ENCODE peak calls at places on chromosome 3, in seven cellular contexts. R, N, W, A, S, E and I are unnamed samples.

GRCh38 chr3:41092791-41093190 is 106.5 kb upstream of the CTNNB1 start:
- DNase-seq in S (no peak), W (no peak), E (no peak), A (no peak), N (no peak), R (no peak), I (no peak)

GRCh38 chr3:195129644-195130492 is 141.1 kb downstream of the XXYLT1 start:
- DNase-seq in N (no peak), A (no peak), R (no peak), S (no peak), E (peak; percentile 75), W (no peak), I (peak; percentile 52)

GRCh38 chr3:264394-265156 is 68.0 kb downstream of the CHL1 start:
- DNase-seq in E (peak; percentile 97), W (no peak), R (no peak), N (no peak), A (peak; percentile 78), S (no peak), I (peak; percentile 50)

GRCh38 chr3:31166249-31166885 is 271.9 kb upstream of the GADL1 start:
- DNase-seq in S (peak; percentile 42), W (no peak), E (peak; percentile 84), A (peak; percentile 36), N (no peak), R (no peak), I (peak; percentile 39)

GRCh38 chr3:150936693-150937092 is 31.5 kb upstream of the MINDY4B start:
- DNase-seq in R (no peak), N (no peak), A (no peak), S (no peak), E (no peak), W (no peak), I (no peak)

GRCh38 chr3:53844262-53845102 is 1.7 kb downstream of the CHDH start:
- DNase-seq in W (no peak), R (no peak), S (no peak), E (no peak), A (no peak), N (no peak), I (no peak)

GRCh38 chr3:163916596-163917560 is 1161.4 kb downstream of the SI start:
- DNase-seq in E (no peak), S (peak; percentile 35), R (peak; percentile 3), A (no peak), W (no peak), N (no peak), I (peak; percentile 72)

GRCh38 chr3:167102071-167102470 is 278.0 kb downstream of the ZBBX start:
- DNase-seq in E (no peak), W (peak; percentile 54), S (peak; percentile 77), N (peak; percentile 54), A (no peak), R (no peak), I (no peak)

GRCh38 chr3:138452491-138452890 is 18.1 kb downstream of the ESYT3 start:
- DNase-seq in N (no peak), W (peak; percentile 29), R (no peak), E (no peak), S (no peak), A (no peak), I (peak; percentile 54)

GRCh38 chr3:79820089-79820488 is 52.3 kb upstream of the ROBO1 start:
- DNase-seq in W (no peak), N (no peak), A (no peak), E (no peak), S (no peak), R (no peak), I (no peak)

GRCh38 chr3:172303941-172304558 is 144.2 kb downstream of the GHSR start:
- DNase-seq in N (no peak), E (no peak), S (peak; percentile 29), R (no peak), W (no peak), A (no peak), I (no peak)

GRCh38 chr3:12944849-12945248 is 103.5 kb upstream of the RPL32 start:
- DNase-seq in R (no peak), A (no peak), E (no peak), N (no peak), S (no peak), W (no peak), I (peak; percentile 39)

GRCh38 chr3:150078983-150079739 is 108.5 kb upstream of the PFN2 start:
- DNase-seq in A (peak; percentile 86), N (no peak), E (peak; percentile 95), S (no peak), R (no peak), W (no peak), I (peak; percentile 70)

GRCh38 chr3:72628065-72628464 is 220.2 kb downstream of the SHQ1 start:
- DNase-seq in S (peak; percentile 18), A (no peak), N (no peak), W (no peak), R (no peak), E (no peak), I (peak; percentile 98)

GRCh38 chr3:79604681-79605080 is 163.1 kb downstream of the ROBO1 start:
- DNase-seq in W (no peak), S (no peak), E (no peak), R (no peak), A (no peak), N (no peak), I (peak; percentile 1)

GRCh38 chr3:123396171-123397049 is 52.5 kb downstream of the ADCY5 start:
- DNase-seq in S (no peak), W (no peak), N (no peak), R (no peak), E (no peak), A (no peak), I (peak; percentile 94)

GRCh38 chr3:179196098-179196497 is 47.9 kb downstream of the PIK3CA start:
- DNase-seq in A (peak; percentile 67), R (no peak), W (no peak), S (no peak), E (peak; percentile 89), N (no peak), I (no peak)

GRCh38 chr3:16866447-16867025 is 18.2 kb upstream of the PLCL2 start:
- DNase-seq in R (no peak), E (no peak), A (peak; percentile 23), W (no peak), S (no peak), N (no peak), I (no peak)

GRCh38 chr3:24674261-24674660 is 179.6 kb upstream of the THRB start:
- DNase-seq in S (peak; percentile 26), R (no peak), E (no peak), A (no peak), N (no peak), W (no peak), I (no peak)

GRCh38 chr3:152307829-152308474 is 39.2 kb downstream of the MBNL1 start:
- DNase-seq in A (peak; percentile 45), S (peak; percentile 21), E (peak; percentile 66), R (no peak), N (no peak), W (no peak), I (no peak)

GRCh38 chr3:155022896-155023295 is 57.2 kb upstream of the MME start:
- DNase-seq in N (no peak), R (no peak), W (no peak), E (no peak), S (no peak), A (no peak), I (peak; percentile 75)
- H3K4ac ChIP-seq in N (no peak overlapping the region), R (no peak overlapping the region), W (no peak overlapping the region), E (no peak overlapping the region), S (peak overlapping the region; percentile 36), A (peak overlapping the region; percentile 37), I (no peak overlapping the region)

DNA sequence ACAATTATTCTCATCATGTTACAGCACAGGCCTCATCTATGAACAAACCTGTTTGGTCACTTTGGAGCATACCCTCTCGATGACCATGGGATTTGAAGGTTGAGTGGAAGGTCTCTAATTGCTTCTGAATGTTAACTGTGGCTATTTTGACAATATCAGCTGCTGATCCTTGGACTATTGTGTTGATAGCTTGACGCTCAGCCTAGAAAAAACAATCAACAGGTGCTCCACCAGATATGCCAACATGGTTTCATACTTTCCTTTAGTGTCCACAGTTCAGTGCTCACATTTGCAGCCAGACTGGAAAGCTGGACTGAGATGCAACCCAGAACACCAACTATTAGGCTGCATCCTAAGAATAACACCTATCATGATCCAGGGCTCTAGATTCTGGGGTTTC is 109.7 kb downstream of the POLQ start:
- DNase-seq in S (no peak), A (no peak), E (no peak), R (no peak), W (no peak), N (no peak), I (peak; percentile 6)
- H2BK5ac ChIP-seq in S (no peak overlapping the region), A (no peak overlapping the region), E (no peak overlapping the region), R (no peak overlapping the region), W (no peak overlapping the region), N (no peak overlapping the region), I (no peak overlapping the region)

GRCh38 chr3:33398410-33398809 is 41.8 kb downstream of the UBP1 start:
- DNase-seq in S (no peak), W (no peak), A (no peak), R (no peak), E (no peak), N (no peak), I (no peak)

GRCh38 chr3:33392144-33392543 is 48.1 kb downstream of the UBP1 start:
- DNase-seq in N (no peak), E (no peak), W (no peak), A (no peak), S (no peak), R (no peak), I (no peak)

GRCh38 chr3:33394403-33395054 is 45.7 kb downstream of the UBP1 start:
- DNase-seq in S (no peak), N (no peak), R (no peak), W (no peak), E (peak; percentile 34), A (peak; percentile 19), I (no peak)

GRCh38 chr3:33392703-33393125 is 47.5 kb downstream of the UBP1 start:
- DNase-seq in S (no peak), A (peak; percentile 59), W (no peak), E (peak; percentile 93), N (no peak), R (no peak), I (no peak)

DNA sequence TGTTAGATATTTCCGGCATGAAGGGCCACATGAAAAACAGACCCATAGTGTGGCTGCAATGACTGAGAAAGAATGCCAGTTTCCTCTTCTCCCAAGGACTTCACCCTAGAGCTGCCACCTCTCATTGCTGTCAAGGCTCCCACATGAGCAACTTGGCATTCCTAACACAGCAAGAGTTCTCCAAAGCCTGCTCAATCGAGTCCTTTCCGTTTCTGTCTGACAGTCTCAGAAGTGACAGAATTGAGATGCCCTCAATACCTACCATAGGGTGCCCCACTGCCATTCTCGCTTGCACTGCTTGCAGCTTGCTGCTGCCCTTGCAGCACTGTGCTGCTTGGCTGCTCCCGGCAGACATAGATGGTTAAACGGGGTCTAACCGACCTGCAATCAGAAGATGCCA is 44.3 kb downstream of the UBP1 start:
- DNase-seq in A (no peak), W (no peak), R (no peak), N (no peak), E (no peak), S (no peak), I (no peak)
- H4K8ac ChIP-seq in A (peak overlapping the region; percentile 5), W (no peak overlapping the region), R (no peak overlapping the region), N (no peak overlapping the region), E (no peak overlapping the region), S (no peak overlapping the region), I (no peak overlapping the region)

GRCh38 chr3:15723624-15723884 is 74.2 kb downstream of the ANKRD28 start:
- DNase-seq in A (no peak), W (no peak), E (no peak), N (no peak), R (no peak), S (no peak), I (no peak)
- H3K4ac ChIP-seq in A (no peak overlapping the region), W (no peak overlapping the region), E (no peak overlapping the region), N (no peak overlapping the region), R (no peak overlapping the region), S (no peak overlapping the region), I (no peak overlapping the region)

GRCh38 chr3:115147329-115148141 is 447 bp upstream of the ZBTB20 start:
- DNase-seq in W (peak; percentile 99), N (peak; percentile 94), R (peak; percentile 100), A (peak; percentile 100), E (peak; percentile 100), S (peak; percentile 100), I (peak; percentile 100)
- H2BK5ac ChIP-seq in W (no peak overlapping the region), N (peak overlapping the region; percentile 77), R (peak overlapping the region; percentile 88), A (peak overlapping the region; percentile 96), E (peak overlapping the region; percentile 89), S (peak overlapping the region; percentile 55), I (peak overlapping the region; percentile 60)